ENCODE peak calls at places on chromosome 10, in ten cellular contexts. F is PC-9; R is activated CD4-positive, alpha-beta T cell treated with anti-CD3 and anti-CD28 coated beads, Interleukin-2, amount 50 U/mL, for 24 hours; P is cortex of kidney; V is HT1080; C is KBM-7; T is keratinocyte; E is WERI-Rb-1; M is activated naive CD8-positive, alpha-beta T cell treated with anti-CD3 and anti-CD28 coated beads, Interleukin-2, amount 50 U/mL, for 16 hours; S is RWPE1. J is an unnamed sample.

GRCh38 chr10:113264333-113265131 is 288.3 kb upstream of the HABP2 start:
- DNase-seq in R (no peak), E (no peak), V (no peak), C (no peak), P (no peak), M (no peak), F (no peak), T (no peak), S (no peak), J (peak; percentile 42)

GRCh38 chr10:14945097-14945496 is 8.8 kb downstream of the DCLRE1C start:
- DNase-seq in S (peak; percentile 12), E (no peak), R (no peak), P (no peak), F (no peak), M (no peak), C (no peak), V (no peak), T (no peak), J (no peak)

GRCh38 chr10:131200856-131201470 is 110.6 kb downstream of the TCERG1L start:
- DNase-seq in P (no peak), R (no peak), C (no peak), F (no peak), E (no peak), V (no peak), S (no peak), T (no peak), M (no peak), J (no peak)

GRCh38 chr10:91185239-91185875 is 35.1 kb upstream of the PCGF5 start:
- DNase-seq in F (peak; percentile 24), C (no peak), M (no peak), S (peak; percentile 38), V (peak; percentile 74), R (no peak), E (no peak), P (no peak), T (no peak), J (no peak)

GRCh38 chr10:79407811-79408795 is 37.3 kb downstream of the ZCCHC24 start:
- DNase-seq in C (no peak), R (no peak), E (no peak), T (no peak), V (no peak), S (no peak), M (no peak), P (no peak), F (no peak), J (no peak)

GRCh38 chr10:48913674-48914073 is 26.0 kb downstream of the LRRC18 start:
- DNase-seq in R (no peak), C (no peak), E (no peak), T (no peak), F (no peak), S (no peak), P (no peak), M (no peak), V (no peak), J (no peak)

GRCh38 chr10:129546106-129546505 is 79.1 kb downstream of the MGMT start:
- DNase-seq in C (no peak), V (no peak), M (no peak), S (no peak), E (peak; percentile 27), P (no peak), T (no peak), F (no peak), R (no peak), J (peak; percentile 4)

GRCh38 chr10:80924063-80924952 is 386.6 kb downstream of the SH2D4B start:
- DNase-seq in V (peak; percentile 39), P (no peak), R (no peak), E (peak; percentile 61), M (no peak), T (no peak), S (peak; percentile 30), F (peak; percentile 34), C (peak; percentile 65), J (peak; percentile 81)

GRCh38 chr10:99532687-99533495 is at the start of gene NKX2-3:
- DNase-seq in M (no peak), C (no peak), E (peak; percentile 96), P (no peak), S (peak; percentile 71), V (no peak), F (no peak), R (no peak), T (no peak), J (peak; percentile 91)

GRCh38 chr10:99497343-99498025 is 35.3 kb upstream of the NKX2-3 start:
- DNase-seq in V (no peak), S (no peak), C (no peak), T (no peak), P (no peak), M (no peak), E (no peak), F (no peak), R (no peak), J (no peak)

GRCh38 chr10:129658673-129659072 is 191.6 kb downstream of the MGMT start:
- DNase-seq in E (peak; percentile 55), C (no peak), V (peak; percentile 7), S (no peak), T (no peak), R (no peak), M (no peak), P (no peak), F (no peak), J (peak; percentile 59)

GRCh38 chr10:80474597-80474910 is 20.4 kb downstream of the TSPAN14 start:
- DNase-seq in P (no peak), T (no peak), F (no peak), E (no peak), C (no peak), R (no peak), S (no peak), M (no peak), V (no peak), J (peak; percentile 47)

GRCh38 chr10:56316603-56317002 is 44.5 kb downstream of the ZWINT start:
- DNase-seq in R (no peak), E (no peak), C (no peak), P (no peak), S (no peak), F (no peak), V (peak; percentile 9), T (no peak), M (no peak), J (no peak)

GRCh38 chr10:127649642-127650041 is 87.3 kb upstream of the FOXI2 start:
- DNase-seq in E (peak; percentile 38), M (no peak), S (no peak), C (peak; percentile 46), V (peak; percentile 50), R (no peak), P (no peak), F (no peak), T (no peak), J (peak; percentile 23)

GRCh38 chr10:122013311-122013780 is 24.4 kb downstream of the TACC2 start:
- DNase-seq in M (no peak), T (no peak), R (no peak), F (no peak), V (no peak), P (no peak), S (no peak), C (no peak), E (no peak), J (no peak)

GRCh38 chr10:34650156-34650555 is 164.9 kb downstream of the PARD3 start:
- DNase-seq in F (no peak), V (no peak), S (no peak), P (no peak), M (no peak), C (peak; percentile 32), E (no peak), R (no peak), T (no peak), J (no peak)

GRCh38 chr10:63268139-63268797 is 135.1 kb downstream of the NRBF2 start:
- DNase-seq in C (peak; percentile 56), E (no peak), S (no peak), T (no peak), F (no peak), P (no peak), M (no peak), R (no peak), V (peak; percentile 33), J (peak; percentile 39)